ENCODE peak calls at places on chromosomes 16 and 17, in nine cellular contexts. N is stomach; J is right cardiac atrium; R is tibial artery; D is CD8-positive, alpha-beta memory T cell; Y is effector memory CD4-positive, alpha-beta T cell; L is adrenal gland; A is H1; K is MM.1S. G is an unnamed sample. For H3K4me1, the result is how much of the 10 kb centered on the place peaks cover.

GRCh38 chr17:22221344-22221743 is 529.0 kb downstream of the KCNJ18 start:
- DNase-seq in N (no peak), J (no peak), R (no peak), D (no peak), Y (no peak), L (no peak), A (no peak), K (no peak), G (no peak)

GRCh38 chr16:83810906-83811305 is 3.1 kb downstream of the HSBP1 start:
- DNase-seq in N (no peak), J (no peak), R (no peak), D (no peak), Y (no peak), L (no peak), A (no peak), K (no peak), G (no peak)

GRCh38 chr16:50789757-50790156 is 47.9 kb downstream of the CYLD start:
- DNase-seq in N (no peak), J (no peak), R (no peak), D (no peak), Y (no peak), L (no peak), A (no peak), K (no peak), G (no peak)

GRCh38 chr16:49463529-49463928 is 89.9 kb downstream of the C16orf78 start:
- DNase-seq in N (peak), J (no peak), R (no peak), D (peak), Y (peak), L (no peak), A (no peak), K (peak), G (peak)

GRCh38 chr17:28507567-28508195 is 1.5 kb downstream of the FOXN1 start:
- DNase-seq in N (no peak), J (peak), R (no peak), D (no peak), Y (no peak), L (no peak), A (no peak), K (no peak), G (no peak)

GRCh38 chr17:50221500-50222480 is 20.4 kb upstream of the COL1A1 start:
- DNase-seq in N (no peak), J (peak), R (peak), D (no peak), Y (no peak), L (no peak), A (no peak), K (peak), G (no peak)

GRCh38 chr16:3857189-3858013 is 23.1 kb downstream of the CREBBP start:
- DNase-seq in N (no peak), J (no peak), R (peak), D (no peak), Y (no peak), L (peak), A (no peak), K (peak), G (no peak)

GRCh38 chr16:53789159-53789558 is 85.2 kb downstream of the FTO start:
- DNase-seq in N (no peak), J (no peak), R (no peak), D (no peak), Y (no peak), L (no peak), A (no peak), K (no peak), G (no peak)

GRCh38 chr16:24309222-24309905 is 53.2 kb downstream of the CACNG3 start:
- DNase-seq in N (peak), J (no peak), R (no peak), D (no peak), Y (no peak), L (peak), A (no peak), K (no peak), G (no peak)

GRCh38 chr17:65936013-65936412 is 255.9 kb downstream of the CEP112 start:
- DNase-seq in N (no peak), J (no peak), R (no peak), D (no peak), Y (no peak), L (no peak), A (no peak), K (no peak), G (no peak)

GRCh38 chr17:65553646-65554567 is 7.5 kb downstream of the AXIN2 start:
- DNase-seq in N (no peak), J (no peak), R (no peak), D (no peak), Y (no peak), L (peak), A (no peak), K (no peak), G (no peak)

GRCh38 chr16:73066927-73067670 is 19.2 kb upstream of the ZFHX3 start:
- DNase-seq in N (no peak), J (peak), R (no peak), D (no peak), Y (no peak), L (no peak), A (no peak), K (no peak), G (no peak)

GRCh38 chr17:44091200-44091997 is 20.9 kb downstream of the G6PC3 start:
- DNase-seq in N (no peak), J (no peak), R (no peak), D (no peak), Y (no peak), L (no peak), A (no peak), K (no peak), G (no peak)

GRCh38 chr17:16975744-16976625 is 4.1 kb upstream of the TNFRSF13B start:
- DNase-seq in N (no peak), J (no peak), R (no peak), D (no peak), Y (no peak), L (no peak), A (no peak), K (peak), G (no peak)

GRCh38 chr17:75110307-75110937 is 653 bp downstream of the ARMC7 start:
- DNase-seq in N (peak), J (peak), R (no peak), D (no peak), Y (no peak), L (peak), A (no peak), K (no peak), G (no peak)

GRCh38 chr17:43526886-43527648 is 19.1 kb downstream of the ETV4 start:
- DNase-seq in N (no peak), J (no peak), R (no peak), D (no peak), Y (no peak), L (no peak), A (no peak), K (no peak), G (no peak)

GRCh38 chr17:49694847-49695697 is 12.7 kb downstream of the SLC35B1 start:
- DNase-seq in N (peak), J (peak), R (peak), D (peak), Y (peak), L (peak), A (no peak), K (peak), G (no peak)

GRCh38 chr17:75331671-75332070 is 42.4 kb upstream of the SLC25A19 start:
- DNase-seq in N (no peak), J (no peak), R (no peak), D (no peak), Y (no peak), L (no peak), A (no peak), K (no peak), G (no peak)

GRCh38 chr17:35529868-35530267 is 7.6 kb downstream of the SLFN12L start:
- DNase-seq in N (no peak), J (no peak), R (no peak), D (no peak), Y (no peak), L (no peak), A (no peak), K (no peak), G (no peak)

GRCh38 chr16:60755907-60756306 is 1280.3 kb downstream of the CDH8 start:
- DNase-seq in N (no peak), J (no peak), R (no peak), D (no peak), Y (no peak), L (no peak), A (no peak), K (peak), G (no peak)

GRCh38 chr16:30948956-30949654 is at the start of gene ORAI3:
- DNase-seq in N (peak), J (peak), R (peak), D (no peak), Y (no peak), L (peak), A (no peak), K (peak), G (no peak)

GRCh38 chr16:8720080-8720966 is 45.9 kb downstream of the ABAT start:
- DNase-seq in N (no peak), J (peak), R (no peak), D (no peak), Y (no peak), L (peak), A (no peak), K (no peak), G (no peak)

GRCh38 chr17:20944014-20944905 is 98.6 kb downstream of the USP22 start:
- DNase-seq in N (peak), J (no peak), R (no peak), D (no peak), Y (no peak), L (peak), A (no peak), K (peak), G (no peak)

GRCh38 chr16:13680021-13680672 is 239.8 kb upstream of the ERCC4 start:
- DNase-seq in N (no peak), J (no peak), R (no peak), D (no peak), Y (no peak), L (no peak), A (no peak), K (no peak), G (no peak)

GRCh38 chr16:87966685-87967185 is 15.5 kb downstream of the BANP start:
- DNase-seq in N (peak), J (no peak), R (no peak), D (no peak), Y (no peak), L (peak), A (no peak), K (no peak), G (no peak)

GRCh38 chr17:44948315-44948795 is 782 bp upstream of the KIF18B start:
- DNase-seq in N (no peak), J (no peak), R (no peak), D (no peak), Y (no peak), L (no peak), A (no peak), K (no peak), G (no peak)

GRCh38 chr17:7328840-7329359 is at the start of gene NEURL4:
- DNase-seq in N (no peak), J (no peak), R (no peak), D (no peak), Y (no peak), L (no peak), A (no peak), K (peak), G (no peak)

GRCh38 chr16:11587643-11588247 is 1.0 kb upstream of the LITAF start:
- DNase-seq in N (no peak), J (no peak), R (no peak), D (no peak), Y (no peak), L (no peak), A (no peak), K (no peak), G (no peak)

GRCh38 chr16:2475413-2476344 is 752 bp downstream of the TBC1D24 start:
- DNase-seq in N (peak), J (peak), R (no peak), D (peak), Y (peak), L (no peak), A (no peak), K (peak), G (no peak)

GRCh38 chr17:38967290-38967738 is at the start of gene FBXO47:
- DNase-seq in N (peak), J (peak), R (peak), D (peak), Y (peak), L (peak), A (peak), K (no peak), G (no peak)

DNA sequence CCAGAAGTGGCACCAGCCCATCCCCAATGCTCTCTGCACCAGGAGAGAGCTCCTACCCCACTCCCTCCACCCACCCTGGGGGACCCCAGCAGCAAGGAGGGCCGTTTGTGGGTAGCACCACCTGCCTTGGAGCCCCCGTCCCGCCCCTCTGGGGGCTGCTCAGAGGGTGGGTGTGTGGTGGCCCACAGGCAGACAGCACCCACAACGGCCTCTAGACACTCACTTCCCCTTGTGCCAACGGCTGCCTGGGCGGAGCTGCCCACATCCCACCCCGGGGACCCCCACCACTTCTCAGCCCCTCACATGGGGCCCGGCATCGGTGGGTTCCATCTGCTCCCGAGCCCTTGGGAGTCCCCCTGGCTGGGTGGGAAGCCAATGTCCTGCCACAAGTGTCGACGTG is 33.3 kb downstream of the BAHCC1 start:
- DNase-seq in N (no peak), J (no peak), R (no peak), D (no peak), Y (no peak), L (no peak), A (no peak), K (no peak), G (no peak)
- H3K4me1 ChIP-seq in N (half or more), J (under half), R (half or more), D (under half), Y (under half), L (under half), A (under half), K (under half), G (under half)

GRCh38 chr17:77375526-77375916 is 234.8 kb downstream of the SEC14L1 start:
- DNase-seq in N (no peak), J (peak), R (no peak), D (no peak), Y (no peak), L (no peak), A (no peak), K (no peak), G (no peak)

GRCh38 chr17:77375108-77375507 is 234.3 kb downstream of the SEC14L1 start:
- DNase-seq in N (peak), J (peak), R (no peak), D (no peak), Y (no peak), L (no peak), A (no peak), K (no peak), G (no peak)

GRCh38 chr17:77374170-77374936 is 233.6 kb downstream of the SEC14L1 start:
- DNase-seq in N (peak), J (peak), R (peak), D (peak), Y (peak), L (peak), A (peak), K (no peak), G (no peak)

GRCh38 chr17:77376795-77377751 is 236.3 kb downstream of the SEC14L1 start:
- DNase-seq in N (peak), J (peak), R (no peak), D (no peak), Y (no peak), L (peak), A (no peak), K (no peak), G (no peak)

DNA sequence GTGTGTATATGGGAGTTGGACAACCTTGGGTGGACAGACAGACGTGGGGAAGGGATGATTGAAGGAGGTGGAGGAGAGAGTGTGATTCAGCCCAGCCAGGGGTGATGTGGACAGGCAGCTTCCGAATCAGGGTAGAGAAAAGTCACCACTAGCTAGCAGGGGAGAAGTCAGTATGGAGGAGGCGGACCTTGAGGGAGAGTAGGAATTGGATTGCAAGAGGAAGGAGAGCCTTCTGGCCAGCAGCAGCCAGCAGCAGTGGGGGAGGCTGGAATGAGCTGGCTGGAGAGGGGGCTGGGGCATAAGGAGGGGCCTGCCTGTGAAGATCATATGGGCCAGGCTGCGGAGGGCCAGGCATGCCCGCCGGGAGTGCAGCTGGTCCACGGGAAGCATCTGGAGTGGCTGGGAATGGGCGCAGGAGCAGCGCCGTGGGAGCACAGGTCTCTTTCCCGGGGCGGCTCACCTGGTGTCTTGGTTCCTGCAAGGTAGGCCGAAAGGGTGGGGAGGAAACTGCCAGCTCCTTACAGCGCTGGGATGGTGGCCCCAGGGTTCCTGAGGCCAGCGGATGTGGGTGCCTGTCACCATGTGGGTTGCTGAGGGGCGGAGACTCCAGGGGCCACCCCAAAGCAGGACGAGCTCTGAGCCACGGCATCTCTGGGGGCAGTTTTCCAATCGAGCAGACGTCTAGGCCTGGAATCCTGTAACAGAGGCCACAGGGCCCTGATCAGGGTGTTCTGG is 235.3 kb downstream of the SEC14L1 start:
- DNase-seq in N (peak), J (peak), R (no peak), D (peak), Y (peak), L (no peak), A (no peak), K (no peak), G (no peak)
- H3K4me1 ChIP-seq in N (half or more), J (under half), R (half or more), D (half or more), Y (half or more), L (half or more), A (half or more), K (under half), G (half or more)

GRCh38 chr17:57091186-57091618 is 6.2 kb downstream of the AKAP1 start:
- DNase-seq in N (peak), J (peak), R (peak), D (no peak), Y (no peak), L (peak), A (no peak), K (no peak), G (no peak)
- H3K4me1 ChIP-seq in N (half or more), J (under half), R (half or more), D (under half), Y (under half), L (under half), A (under half), K (under half), G (half or more)

GRCh38 chr17:19309701-19310100 is 52.8 kb downstream of the B9D1 start:
- DNase-seq in N (no peak), J (no peak), R (no peak), D (no peak), Y (no peak), L (peak), A (no peak), K (no peak), G (no peak)

GRCh38 chr17:19311421-19312215 is 50.9 kb downstream of the B9D1 start:
- DNase-seq in N (no peak), J (no peak), R (no peak), D (no peak), Y (no peak), L (peak), A (no peak), K (peak), G (no peak)

GRCh38 chr17:19312406-19312805 is 50.1 kb downstream of the B9D1 start:
- DNase-seq in N (no peak), J (peak), R (no peak), D (no peak), Y (no peak), L (peak), A (no peak), K (no peak), G (no peak)

GRCh38 chr17:19310151-19310550 is 52.4 kb downstream of the B9D1 start:
- DNase-seq in N (no peak), J (no peak), R (no peak), D (no peak), Y (no peak), L (peak), A (no peak), K (no peak), G (no peak)

DNA sequence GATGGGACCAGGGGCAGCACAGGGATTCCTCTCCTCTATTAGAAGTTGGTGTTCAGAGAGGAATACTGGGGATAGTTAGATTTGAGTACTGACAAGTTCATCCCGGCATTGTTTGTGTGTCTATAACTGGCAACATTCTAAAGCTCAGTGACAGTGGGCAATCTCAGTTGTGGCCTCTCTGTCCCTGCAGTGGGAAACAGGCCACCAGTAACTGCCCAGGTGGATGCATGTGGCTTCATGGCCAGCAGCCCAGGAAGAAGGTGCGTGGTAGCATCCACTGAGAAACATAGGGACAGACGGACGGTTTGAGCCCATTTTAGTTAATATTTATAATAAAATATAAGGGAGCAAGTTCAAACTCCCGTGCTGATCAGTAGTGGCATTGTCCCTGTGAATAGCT is 51.5 kb downstream of the B9D1 start:
- DNase-seq in N (no peak), J (no peak), R (no peak), D (no peak), Y (no peak), L (peak), A (no peak), K (no peak), G (no peak)
- H3K4me1 ChIP-seq in N (under half), J (under half), R (under half), D (under half), Y (under half), L (under half), A (under half), K (under half), G (half or more)

DNA sequence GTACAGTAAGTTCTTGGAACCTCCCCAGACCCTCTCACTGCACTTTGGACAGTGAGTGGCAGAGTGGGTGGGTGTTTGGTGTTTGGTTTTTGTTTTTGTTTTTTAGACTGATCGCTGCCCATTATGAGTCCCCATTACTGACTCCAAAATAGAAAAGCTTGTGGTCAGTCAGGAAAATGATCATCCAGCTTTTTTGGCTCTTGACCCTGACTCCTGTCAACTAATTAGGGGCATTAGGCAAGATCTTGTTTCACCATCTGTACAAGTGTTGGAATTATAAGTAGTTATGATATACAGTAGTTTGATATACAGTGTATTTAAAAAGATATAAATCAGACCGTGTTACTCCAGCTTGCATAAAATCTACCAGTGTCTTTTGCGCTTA is 6.3 kb downstream of the LYRM1 start:
- DNase-seq in N (no peak), J (no peak), R (no peak), D (no peak), Y (no peak), L (no peak), A (no peak), K (no peak), G (no peak)
- H3K4me1 ChIP-seq in N (half or more), J (under half), R (half or more), D (under half), Y (under half), L (under half), A (under half), K (under half), G (half or more)

G was measured in vagina.